ENCODE peak calls at places on chromosomes 5 and 9, in six cellular contexts. P is fibroblast of lung, C is PC-9, L is HCT116, Z is neural progenitor cell, I is endothelial cell of umbilical vein. F is an unnamed sample.

GRCh38 chr5:6632324-6632930 is 417 bp downstream of the NSUN2 start:
- DNase-seq in P (no peak), C (no peak), L (no peak), Z (no peak), I (no peak), F (no peak)

GRCh38 chr5:100827481-100827889 is 75.6 kb downstream of the ST8SIA4 start:
- DNase-seq in P (peak), C (no peak), L (no peak), Z (no peak), I (peak), F (peak)

GRCh38 chr9:133360400-133361393 is 4.3 kb downstream of the SURF2 start:
- DNase-seq in P (no peak), C (no peak), L (no peak), Z (no peak), I (no peak), F (peak)

GRCh38 chr9:124267271-124267807 is 9.6 kb downstream of the NEK6 start:
- DNase-seq in P (peak), C (no peak), L (no peak), Z (peak), I (peak), F (peak)

GRCh38 chr5:149364719-149365118 is 6.9 kb downstream of the PCYOX1L start:
- DNase-seq in P (no peak), C (no peak), L (no peak), Z (no peak), I (no peak), F (no peak)

GRCh38 chr9:107827304-107827703 is 337.7 kb upstream of the KLF4 start:
- DNase-seq in P (no peak), C (no peak), L (no peak), Z (no peak), I (no peak), F (no peak)

GRCh38 chr5:128227984-128228383 is 144.4 kb downstream of the SLC12A2 start:
- DNase-seq in P (peak), C (peak), L (peak), Z (no peak), I (peak), F (no peak)

GRCh38 chr9:83238871-83239624 is 176.1 kb upstream of the RASEF start:
- DNase-seq in P (no peak), C (peak), L (no peak), Z (no peak), I (no peak), F (peak)

GRCh38 chr9:86867658-86868313 is 79.5 kb downstream of the GAS1 start:
- DNase-seq in P (no peak), C (no peak), L (no peak), Z (peak), I (no peak), F (peak)

GRCh38 chr9:90459321-90459720 is 183.3 kb downstream of the DIRAS2 start:
- DNase-seq in P (no peak), C (no peak), L (no peak), Z (no peak), I (no peak), F (no peak)

GRCh38 chr9:76701441-76702031 is 62.7 kb upstream of the PCA3 start:
- DNase-seq in P (peak), C (no peak), L (no peak), Z (peak), I (peak), F (peak)

GRCh38 chr9:32265037-32265436 is 119.4 kb upstream of the ACO1 start:
- DNase-seq in P (no peak), C (no peak), L (no peak), Z (peak), I (no peak), F (no peak)

GRCh38 chr9:132585954-132586829 is 3.8 kb downstream of the BARHL1 start:
- DNase-seq in P (no peak), C (peak), L (no peak), Z (peak), I (no peak), F (no peak)

GRCh38 chr9:117555964-117556629 is 141.2 kb upstream of the ASTN2 start:
- DNase-seq in P (peak), C (no peak), L (no peak), Z (peak), I (peak), F (peak)

GRCh38 chr9:136685792-136686533 is 1.3 kb downstream of the AGPAT2 start:
- DNase-seq in P (no peak), C (no peak), L (no peak), Z (no peak), I (no peak), F (no peak)

GRCh38 chr5:134550271-134551214 is 25.1 kb downstream of the JADE2 start:
- DNase-seq in P (peak), C (no peak), L (no peak), Z (no peak), I (no peak), F (no peak)

GRCh38 chr5:5221731-5222130 is 81.6 kb downstream of the ADAMTS16 start:
- DNase-seq in P (peak), C (no peak), L (no peak), Z (no peak), I (no peak), F (peak)

GRCh38 chr9:82584349-82584846 is 478.5 kb downstream of the RASEF start:
- DNase-seq in P (peak), C (no peak), L (no peak), Z (no peak), I (no peak), F (no peak)

GRCh38 chr5:53965459-53965858 is 344.9 kb downstream of the ARL15 start:
- DNase-seq in P (peak), C (no peak), L (no peak), Z (no peak), I (no peak), F (no peak)

GRCh38 chr5:110809006-110809405 is 70.2 kb downstream of the SLC25A46 start:
- DNase-seq in P (no peak), C (no peak), L (no peak), Z (no peak), I (no peak), F (no peak)

GRCh38 chr9:129482521-129483466 is 138.1 kb downstream of the C9orf50 start:
- DNase-seq in P (peak), C (peak), L (no peak), Z (peak), I (peak), F (peak)

GRCh38 chr9:129481424-129481823 is 139.5 kb downstream of the C9orf50 start:
- DNase-seq in P (no peak), C (no peak), L (no peak), Z (no peak), I (no peak), F (no peak)

GRCh38 chr9:129483467-129484324 is 137.2 kb downstream of the C9orf50 start:
- DNase-seq in P (peak), C (peak), L (peak), Z (peak), I (peak), F (peak)

GRCh38 chr9:129480705-129481104 is 140.2 kb downstream of the C9orf50 start:
- DNase-seq in P (no peak), C (no peak), L (no peak), Z (no peak), I (no peak), F (no peak)

DNA sequence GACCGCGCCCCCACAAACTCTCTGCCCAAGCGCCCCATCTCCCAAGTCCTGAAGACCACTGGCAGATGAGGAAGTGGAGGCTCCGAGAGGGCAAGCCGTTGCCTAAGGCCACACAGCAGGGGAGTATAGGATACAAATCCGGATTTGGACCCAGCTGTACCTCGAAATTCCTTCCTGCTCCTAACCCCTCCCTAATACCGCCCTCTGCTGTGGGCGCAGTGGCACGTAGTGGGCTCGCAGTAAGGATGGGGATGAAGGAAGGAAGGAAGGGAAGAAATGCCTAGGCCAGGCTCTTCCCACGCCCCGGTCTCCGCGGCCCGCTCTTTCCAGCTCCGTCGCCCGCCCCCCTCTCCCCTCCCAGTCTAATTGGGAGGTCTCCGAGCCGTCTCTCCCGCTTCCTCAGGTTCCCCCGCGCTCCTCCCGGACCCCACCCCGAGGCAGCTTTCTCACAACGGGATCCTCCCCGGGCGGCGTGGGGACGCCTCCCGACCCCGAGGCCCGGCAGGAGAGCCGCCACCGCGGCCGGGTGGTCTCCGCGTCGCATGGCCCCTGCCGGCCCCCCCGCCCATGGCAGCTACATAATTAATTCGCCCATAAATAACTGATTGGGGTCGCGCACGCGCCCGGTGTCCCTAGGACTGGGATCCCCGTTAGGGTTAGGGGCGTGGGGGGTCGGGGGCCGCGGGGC is 138.9 kb downstream of the C9orf50 start:
- DNase-seq in P (peak), C (no peak), L (no peak), Z (peak), I (peak), F (peak)
- TF ChIP-seq EZH2 in P (no peak), C (no peak), L (no peak), Z (no peak), I (no peak), F (no peak)

GRCh38 chr5:132909702-132910101 is 36.2 kb downstream of the LEAP2 start:
- DNase-seq in P (no peak), C (no peak), L (no peak), Z (no peak), I (no peak), F (no peak)
- TF ChIP-seq EZH2 in P (no peak), C (no peak), L (no peak), Z (no peak), I (no peak), F (no peak)

DNA sequence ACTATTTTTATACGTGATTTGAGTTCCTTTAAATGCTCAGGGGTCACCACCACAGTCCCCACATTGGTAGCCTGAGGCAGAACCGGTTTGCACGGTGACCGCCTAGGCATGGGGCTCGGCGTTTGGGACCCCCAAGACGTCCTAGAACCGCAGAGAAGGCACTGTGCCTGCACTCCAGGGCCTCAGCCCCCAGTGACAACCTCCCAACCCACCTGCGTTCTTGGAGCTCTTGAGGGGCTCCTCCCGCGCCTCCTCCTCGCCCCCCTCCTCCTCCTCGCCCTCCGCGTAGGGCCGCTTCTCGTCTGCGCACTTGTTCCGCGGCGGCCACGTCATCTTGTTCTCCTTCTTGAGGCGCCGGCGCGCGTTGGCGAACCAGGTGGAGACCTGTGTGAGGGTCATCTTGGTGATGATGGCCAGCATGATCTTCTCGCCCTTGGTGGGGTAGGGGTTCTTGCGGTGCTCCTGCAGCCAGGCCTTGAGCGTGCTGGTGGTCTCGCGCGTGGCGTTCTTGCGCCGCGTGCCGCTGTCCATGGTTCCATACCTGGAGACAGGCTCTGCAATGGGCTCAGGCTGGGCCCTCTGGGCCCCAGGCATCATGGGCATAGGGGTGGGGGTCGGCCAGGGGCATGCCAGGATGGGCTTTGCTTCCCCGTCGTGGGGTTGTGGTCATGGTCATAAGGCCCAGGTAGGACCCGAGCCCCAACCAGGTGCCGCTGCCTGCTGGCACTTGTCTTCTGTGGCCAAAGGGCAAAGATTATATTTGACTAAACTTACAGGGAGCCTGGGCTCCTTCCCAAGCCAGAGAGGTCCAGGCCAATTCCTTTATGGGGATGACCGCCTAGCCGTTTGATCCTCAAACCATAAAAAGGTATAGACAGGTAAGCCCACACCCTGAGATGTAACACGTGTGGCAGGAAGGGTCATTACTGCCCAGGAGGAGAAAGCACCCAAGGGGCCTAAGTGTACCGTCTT is 3.1 kb downstream of the IRX4 start:
- DNase-seq in P (no peak), C (no peak), L (no peak), Z (peak), I (no peak), F (no peak)
- TF ChIP-seq EZH2 in P (peak), C (no peak), L (no peak), Z (peak), I (no peak), F (peak)

DNA sequence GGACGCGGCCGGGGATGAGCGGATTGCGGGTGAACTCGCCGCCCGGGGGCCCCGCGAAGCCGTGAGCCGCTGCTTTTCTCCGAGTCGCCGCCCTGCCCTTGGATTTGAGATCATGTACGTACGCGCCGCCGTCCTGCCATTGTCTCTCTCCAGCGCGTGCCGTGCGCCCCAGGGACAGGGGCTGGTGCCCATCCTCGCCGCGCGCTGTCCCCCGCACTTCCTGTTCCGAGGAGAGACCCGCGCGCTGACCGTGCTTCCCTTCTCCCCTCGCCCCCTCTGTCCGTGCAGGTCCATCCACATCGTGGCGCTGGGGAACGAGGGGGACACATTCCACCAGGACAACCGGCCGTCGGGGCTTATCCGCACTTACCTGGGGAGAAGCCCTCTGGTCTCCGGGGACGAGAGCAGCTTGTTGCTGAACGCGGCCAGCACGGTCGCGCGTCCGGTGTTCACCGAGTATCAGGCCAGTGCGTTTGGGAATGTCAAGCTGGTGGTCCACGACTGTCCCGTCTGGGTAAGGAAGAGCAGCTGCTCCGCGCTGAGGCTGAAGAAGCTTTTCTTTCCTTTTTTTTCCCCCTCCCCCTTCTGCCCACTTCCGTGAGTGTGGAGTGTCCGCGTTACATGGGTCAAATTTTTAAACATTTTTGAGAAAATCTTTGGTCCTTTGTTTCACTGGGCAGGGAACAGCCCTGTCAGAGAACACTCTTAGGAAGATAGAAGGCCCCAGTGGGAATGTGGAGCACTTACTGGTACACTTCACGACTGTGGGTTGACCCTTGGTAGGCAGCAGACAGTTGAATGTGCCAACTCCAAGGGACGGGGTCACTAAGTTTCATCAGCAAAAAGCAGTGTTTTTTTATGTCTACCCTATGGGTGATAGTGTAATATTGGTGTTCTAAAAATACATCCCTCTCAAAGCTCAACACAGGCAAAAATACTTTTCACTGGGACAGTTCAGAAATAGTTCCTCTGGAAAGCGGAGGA is 727 bp downstream of the RHOBTB3 start:
- DNase-seq in P (peak), C (no peak), L (no peak), Z (peak), I (peak), F (peak)
- TF ChIP-seq EZH2 in P (no peak), C (no peak), L (no peak), Z (peak), I (no peak), F (no peak)

DNA sequence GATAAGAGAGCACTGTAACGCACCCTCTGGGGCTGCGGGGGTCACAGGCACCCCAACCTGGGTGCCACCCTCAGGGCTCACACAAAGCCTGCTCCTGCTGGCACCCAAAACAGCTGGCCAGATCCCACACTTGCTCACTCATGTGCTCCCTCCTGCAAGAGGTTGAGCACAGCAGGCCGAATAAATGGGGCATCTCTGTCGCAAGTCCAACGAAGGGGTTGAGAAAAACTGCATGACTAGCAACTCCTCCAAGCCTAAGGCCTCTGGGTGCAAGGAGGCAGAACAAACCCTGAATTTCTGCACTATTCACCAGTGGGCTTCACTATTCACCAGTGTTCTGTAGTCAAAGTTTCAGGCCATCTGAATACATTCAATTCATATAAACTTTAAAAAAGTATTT is 80.4 kb downstream of the SECISBP2 start:
- DNase-seq in P (no peak), C (no peak), L (no peak), Z (no peak), I (no peak), F (no peak)
- TF ChIP-seq EZH2 in P (no peak), C (no peak), L (no peak), Z (no peak), I (no peak), F (no peak)

GRCh38 chr5:179210478-179210877 is 134.8 kb downstream of the ADAMTS2 start:
- DNase-seq in P (no peak), C (no peak), L (no peak), Z (no peak), I (no peak), F (no peak)
- TF ChIP-seq EZH2 in P (no peak), C (no peak), L (no peak), Z (no peak), I (no peak), F (no peak)

GRCh38 chr5:127030259-127031146 is at the start of gene MARCHF3:
- DNase-seq in P (peak), C (peak), L (peak), Z (peak), I (peak), F (peak)
- TF ChIP-seq EZH2 in P (no peak), C (no peak), L (no peak), Z (no peak), I (no peak), F (no peak)

GRCh38 chr5:146342519-146342881 is 3.9 kb downstream of the POU4F3 start:
- DNase-seq in P (no peak), C (no peak), L (no peak), Z (no peak), I (no peak), F (no peak)
- TF ChIP-seq EZH2 in P (peak), C (no peak), L (no peak), Z (no peak), I (peak), F (no peak)

GRCh38 chr9:130660683-130661460 is 3.5 kb upstream of the PRDM12 start:
- DNase-seq in P (no peak), C (no peak), L (no peak), Z (peak), I (no peak), F (no peak)
- TF ChIP-seq EZH2 in P (peak), C (no peak), L (no peak), Z (peak), I (peak), F (peak)

GRCh38 chr9:131545003-131545785 is at the start of gene PRRT1B:
- DNase-seq in P (no peak), C (peak), L (no peak), Z (no peak), I (no peak), F (no peak)
- TF ChIP-seq EZH2 in P (peak), C (no peak), L (no peak), Z (no peak), I (peak), F (no peak)

F was measured in A673.